ENCODE peak calls at places on chromosomes 4 and X, in eight cellular contexts. One of them, this sample, is unnamed.

GRCh38 chrX:36436286-36436860 is 516.8 kb downstream of the CFAP47 start:
- DNase-seq in AG20443: no peak
- DNase-seq in AML-193: no peak
- DNase-seq in T47D: no peak
- DNase-seq in NCI-H2029 treated with DMSO at 0.1 percent for 48 hours: no peak
- DNase-seq in neuronal stem cell: no peak
- DNase-seq in A549: no peak
- DNase-seq in iris pigment epithelial cell: no peak
- DNase-seq in this sample: no peak

GRCh38 chr4:56301181-56302076 is 85.9 kb downstream of the AASDH start:
- DNase-seq in AG20443: peak
- DNase-seq in AML-193: peak
- DNase-seq in T47D: peak
- DNase-seq in NCI-H2029 treated with DMSO at 0.1 percent for 48 hours: peak
- DNase-seq in neuronal stem cell: peak
- DNase-seq in A549: peak
- DNase-seq in iris pigment epithelial cell: peak
- DNase-seq in this sample: peak

GRCh38 chr4:128636906-128637305 is 172.6 kb upstream of the JADE1 start:
- DNase-seq in AG20443: no peak
- DNase-seq in AML-193: no peak
- DNase-seq in T47D: no peak
- DNase-seq in NCI-H2029 treated with DMSO at 0.1 percent for 48 hours: no peak
- DNase-seq in neuronal stem cell: no peak
- DNase-seq in A549: no peak
- DNase-seq in iris pigment epithelial cell: no peak
- DNase-seq in this sample: no peak

GRCh38 chr4:150794706-150795105 is 212.8 kb downstream of the MAB21L2 start:
- DNase-seq in AG20443: no peak
- DNase-seq in AML-193: no peak
- DNase-seq in T47D: no peak
- DNase-seq in NCI-H2029 treated with DMSO at 0.1 percent for 48 hours: no peak
- DNase-seq in neuronal stem cell: no peak
- DNase-seq in A549: no peak
- DNase-seq in iris pigment epithelial cell: peak
- DNase-seq in this sample: no peak

GRCh38 chrX:103586314-103586646 is 965 bp downstream of the TCEAL4 start:
- DNase-seq in AG20443: peak
- DNase-seq in AML-193: no peak
- DNase-seq in T47D: peak
- DNase-seq in NCI-H2029 treated with DMSO at 0.1 percent for 48 hours: no peak
- DNase-seq in neuronal stem cell: no peak
- DNase-seq in A549: no peak
- DNase-seq in iris pigment epithelial cell: peak
- DNase-seq in this sample: no peak

GRCh38 chr4:2433609-2434350 is 15.0 kb downstream of the CFAP99 start:
- DNase-seq in AG20443: no peak
- DNase-seq in AML-193: no peak
- DNase-seq in T47D: no peak
- DNase-seq in NCI-H2029 treated with DMSO at 0.1 percent for 48 hours: no peak
- DNase-seq in neuronal stem cell: no peak
- DNase-seq in A549: no peak
- DNase-seq in iris pigment epithelial cell: no peak
- DNase-seq in this sample: no peak

GRCh38 chr4:37441231-37442061 is 196.9 kb downstream of the NWD2 start:
- DNase-seq in AG20443: no peak
- DNase-seq in AML-193: no peak
- DNase-seq in T47D: peak
- DNase-seq in NCI-H2029 treated with DMSO at 0.1 percent for 48 hours: no peak
- DNase-seq in neuronal stem cell: no peak
- DNase-seq in A549: no peak
- DNase-seq in iris pigment epithelial cell: no peak
- DNase-seq in this sample: no peak

GRCh38 chr4:133316874-133317273 is 167.8 kb downstream of the PCDH10 start:
- DNase-seq in AG20443: no peak
- DNase-seq in AML-193: no peak
- DNase-seq in T47D: peak
- DNase-seq in NCI-H2029 treated with DMSO at 0.1 percent for 48 hours: no peak
- DNase-seq in neuronal stem cell: no peak
- DNase-seq in A549: no peak
- DNase-seq in iris pigment epithelial cell: peak
- DNase-seq in this sample: no peak

GRCh38 chr4:166293551-166293950 is 420.5 kb downstream of the TLL1 start:
- DNase-seq in AG20443: no peak
- DNase-seq in AML-193: no peak
- DNase-seq in T47D: no peak
- DNase-seq in NCI-H2029 treated with DMSO at 0.1 percent for 48 hours: no peak
- DNase-seq in neuronal stem cell: no peak
- DNase-seq in A549: no peak
- DNase-seq in iris pigment epithelial cell: peak
- DNase-seq in this sample: no peak

GRCh38 chrX:149541521-149542047 is 772 bp downstream of the EOLA1 start:
- DNase-seq in AG20443: peak
- DNase-seq in AML-193: no peak
- DNase-seq in T47D: no peak
- DNase-seq in NCI-H2029 treated with DMSO at 0.1 percent for 48 hours: no peak
- DNase-seq in neuronal stem cell: no peak
- DNase-seq in A549: no peak
- DNase-seq in iris pigment epithelial cell: peak
- DNase-seq in this sample: no peak

GRCh38 chr4:54683616-54684346 is 26.0 kb downstream of the KIT start:
- DNase-seq in AG20443: peak
- DNase-seq in AML-193: peak
- DNase-seq in T47D: peak
- DNase-seq in NCI-H2029 treated with DMSO at 0.1 percent for 48 hours: no peak
- DNase-seq in neuronal stem cell: no peak
- DNase-seq in A549: no peak
- DNase-seq in iris pigment epithelial cell: no peak
- DNase-seq in this sample: no peak

GRCh38 chr4:85823295-85823694 is 348.3 kb downstream of the ARHGAP24 start:
- DNase-seq in AG20443: peak
- DNase-seq in AML-193: no peak
- DNase-seq in T47D: no peak
- DNase-seq in NCI-H2029 treated with DMSO at 0.1 percent for 48 hours: no peak
- DNase-seq in neuronal stem cell: no peak
- DNase-seq in A549: no peak
- DNase-seq in iris pigment epithelial cell: peak
- DNase-seq in this sample: no peak

GRCh38 chrX:84259868-84260267 is 71.9 kb upstream of the RPS6KA6 start:
- DNase-seq in AG20443: no peak
- DNase-seq in AML-193: no peak
- DNase-seq in T47D: no peak
- DNase-seq in NCI-H2029 treated with DMSO at 0.1 percent for 48 hours: no peak
- DNase-seq in neuronal stem cell: no peak
- DNase-seq in A549: no peak
- DNase-seq in iris pigment epithelial cell: no peak
- DNase-seq in this sample: no peak

GRCh38 chr4:40749717-40750460 is at the start of gene NSUN7:
- DNase-seq in AG20443: peak
- DNase-seq in AML-193: no peak
- DNase-seq in T47D: peak
- DNase-seq in NCI-H2029 treated with DMSO at 0.1 percent for 48 hours: peak
- DNase-seq in neuronal stem cell: peak
- DNase-seq in A549: peak
- DNase-seq in iris pigment epithelial cell: peak
- DNase-seq in this sample: no peak

GRCh38 chr4:37130465-37130864 is 114.1 kb upstream of the NWD2 start:
- DNase-seq in AG20443: no peak
- DNase-seq in AML-193: no peak
- DNase-seq in T47D: no peak
- DNase-seq in NCI-H2029 treated with DMSO at 0.1 percent for 48 hours: no peak
- DNase-seq in neuronal stem cell: no peak
- DNase-seq in A549: no peak
- DNase-seq in iris pigment epithelial cell: no peak
- DNase-seq in this sample: no peak

GRCh38 chrX:132883358-132883908 is 75.0 kb downstream of the HS6ST2 start:
- DNase-seq in AG20443: no peak
- DNase-seq in AML-193: no peak
- DNase-seq in T47D: no peak
- DNase-seq in NCI-H2029 treated with DMSO at 0.1 percent for 48 hours: no peak
- DNase-seq in neuronal stem cell: no peak
- DNase-seq in A549: no peak
- DNase-seq in iris pigment epithelial cell: no peak
- DNase-seq in this sample: no peak

GRCh38 chrX:19280636-19281035 is 63.1 kb upstream of the PDHA1 start:
- DNase-seq in AG20443: no peak
- DNase-seq in AML-193: no peak
- DNase-seq in T47D: no peak
- DNase-seq in NCI-H2029 treated with DMSO at 0.1 percent for 48 hours: no peak
- DNase-seq in neuronal stem cell: no peak
- DNase-seq in A549: no peak
- DNase-seq in iris pigment epithelial cell: no peak
- DNase-seq in this sample: no peak

GRCh38 chr4:1043658-1044468 is 32.4 kb downstream of the FGFRL1 start:
- DNase-seq in AG20443: peak
- DNase-seq in AML-193: peak
- DNase-seq in T47D: no peak
- DNase-seq in NCI-H2029 treated with DMSO at 0.1 percent for 48 hours: no peak
- DNase-seq in neuronal stem cell: peak
- DNase-seq in A549: peak
- DNase-seq in iris pigment epithelial cell: peak
- DNase-seq in this sample: peak

GRCh38 chr4:72496119-72496518 is 72.9 kb downstream of the ADAMTS3 start:
- DNase-seq in AG20443: no peak
- DNase-seq in AML-193: no peak
- DNase-seq in T47D: peak
- DNase-seq in NCI-H2029 treated with DMSO at 0.1 percent for 48 hours: no peak
- DNase-seq in neuronal stem cell: no peak
- DNase-seq in A549: no peak
- DNase-seq in iris pigment epithelial cell: no peak
- DNase-seq in this sample: no peak

GRCh38 chrX:123481908-123482873 is 250.7 kb downstream of the THOC2 start:
- DNase-seq in AG20443: peak
- DNase-seq in AML-193: no peak
- DNase-seq in T47D: no peak
- DNase-seq in NCI-H2029 treated with DMSO at 0.1 percent for 48 hours: no peak
- DNase-seq in neuronal stem cell: peak
- DNase-seq in A549: no peak
- DNase-seq in iris pigment epithelial cell: peak
- DNase-seq in this sample: peak

GRCh38 chr4:172785623-172786022 is 383.0 kb upstream of the GALNT7 start:
- DNase-seq in AG20443: no peak
- DNase-seq in AML-193: no peak
- DNase-seq in T47D: no peak
- DNase-seq in NCI-H2029 treated with DMSO at 0.1 percent for 48 hours: no peak
- DNase-seq in neuronal stem cell: no peak
- DNase-seq in A549: no peak
- DNase-seq in iris pigment epithelial cell: peak
- DNase-seq in this sample: no peak

GRCh38 chr4:42523066-42523718 is 125.9 kb downstream of the SHISA3 start:
- DNase-seq in AG20443: no peak
- DNase-seq in AML-193: no peak
- DNase-seq in T47D: no peak
- DNase-seq in NCI-H2029 treated with DMSO at 0.1 percent for 48 hours: no peak
- DNase-seq in neuronal stem cell: no peak
- DNase-seq in A549: no peak
- DNase-seq in iris pigment epithelial cell: no peak
- DNase-seq in this sample: no peak

GRCh38 chr4:185534850-185535761 is at the start of gene PDLIM3:
- DNase-seq in AG20443: peak
- DNase-seq in AML-193: no peak
- DNase-seq in T47D: peak
- DNase-seq in NCI-H2029 treated with DMSO at 0.1 percent for 48 hours: peak
- DNase-seq in neuronal stem cell: peak
- DNase-seq in A549: peak
- DNase-seq in iris pigment epithelial cell: peak
- DNase-seq in this sample: peak

GRCh38 chrX:40504801-40505605 is 75.8 kb upstream of the ATP6AP2 start:
- DNase-seq in AG20443: peak
- DNase-seq in AML-193: no peak
- DNase-seq in T47D: no peak
- DNase-seq in NCI-H2029 treated with DMSO at 0.1 percent for 48 hours: no peak
- DNase-seq in neuronal stem cell: no peak
- DNase-seq in A549: no peak
- DNase-seq in iris pigment epithelial cell: peak
- DNase-seq in this sample: peak

GRCh38 chr4:169222768-169223167 is 48.0 kb downstream of the SH3RF1 start:
- DNase-seq in AG20443: no peak
- DNase-seq in AML-193: no peak
- DNase-seq in T47D: no peak
- DNase-seq in NCI-H2029 treated with DMSO at 0.1 percent for 48 hours: no peak
- DNase-seq in neuronal stem cell: no peak
- DNase-seq in A549: no peak
- DNase-seq in iris pigment epithelial cell: no peak
- DNase-seq in this sample: no peak

GRCh38 chr4:7391637-7392437 is 42.9 kb downstream of the PSAPL1 start:
- DNase-seq in AG20443: no peak
- DNase-seq in AML-193: no peak
- DNase-seq in T47D: no peak
- DNase-seq in NCI-H2029 treated with DMSO at 0.1 percent for 48 hours: no peak
- DNase-seq in neuronal stem cell: no peak
- DNase-seq in A549: no peak
- DNase-seq in iris pigment epithelial cell: no peak
- DNase-seq in this sample: no peak